ENCODE peak calls at places on chromosome 14, in four cellular contexts. Z, H, W and F are unnamed samples.

GRCh38 chr14:105897725-105898113 is 371.3 kb downstream of the TMEM121 start:
- DNase-seq in Z (no peak), H (no peak), W (no peak), F (no peak)

GRCh38 chr14:22558221-22558913 is 30.7 kb downstream of the DAD1 start:
- DNase-seq in Z (no peak), H (no peak), W (peak), F (no peak)

GRCh38 chr14:98959958-98960616 is 311.9 kb downstream of the BCL11B start:
- DNase-seq in Z (no peak), H (no peak), W (no peak), F (no peak)

GRCh38 chr14:56992332-56992820 is 182.1 kb upstream of the OTX2 start:
- DNase-seq in Z (no peak), H (no peak), W (no peak), F (no peak)

GRCh38 chr14:21022686-21023085 is 2.2 kb downstream of the NDRG2 start:
- DNase-seq in Z (no peak), H (no peak), W (no peak), F (no peak)

GRCh38 chr14:68469208-68469713 is 323.6 kb downstream of the ZFP36L1 start:
- DNase-seq in Z (no peak), H (no peak), W (no peak), F (no peak)

GRCh38 chr14:99581371-99581770 is 22.6 kb downstream of the CCDC85C start:
- DNase-seq in Z (no peak), H (no peak), W (no peak), F (no peak)

GRCh38 chr14:59754256-59754655 is 116.3 kb downstream of the RTN1 start:
- DNase-seq in Z (no peak), H (no peak), W (no peak), F (no peak)